ENCODE peak calls at places on chromosomes 6 and 20, in eight cellular contexts. Z is heart left ventricle, X is ascending aorta, O is hepatocyte, G is GM23338, S is endodermal cell, B is transverse colon, H is uterus. Y is an unnamed sample. For H3K4me1, the result is how much of the 10 kb centered on the place peaks cover.

GRCh38 chr20:63953764-63954429 is 2.3 kb downstream of the UCKL1 start:
- DNase-seq in O (no peak), H (no peak), B (no peak), Z (no peak), X (no peak), G (no peak), S (no peak), Y (no peak)

GRCh38 chr6:157571269-157571668 is 190.3 kb downstream of the ZDHHC14 start:
- DNase-seq in S (no peak), G (no peak), Z (no peak), B (no peak), H (no peak), X (no peak), O (no peak), Y (no peak)

GRCh38 chr6:102026649-102027048 is 633.1 kb downstream of the GRIK2 start:
- DNase-seq in O (no peak), G (no peak), H (no peak), X (no peak), Z (no peak), B (no peak), S (no peak), Y (no peak)

GRCh38 chr6:41453232-41453631 is 92.9 kb upstream of the FOXP4 start:
- DNase-seq in H (no peak), X (no peak), Z (no peak), S (no peak), O (no peak), G (no peak), B (no peak), Y (no peak)

GRCh38 chr6:35392111-35392702 is 49.8 kb downstream of the PPARD start:
- DNase-seq in O (peak), X (no peak), G (no peak), B (peak), H (peak), Z (no peak), S (no peak), Y (peak)

GRCh38 chr6:28896505-28897392 is 27.0 kb downstream of the TRIM27 start:
- DNase-seq in H (peak), S (peak), G (peak), B (peak), X (peak), O (peak), Z (peak), Y (peak)

GRCh38 chr6:106104941-106105340 is 18.8 kb downstream of the PRDM1 start:
- DNase-seq in X (no peak), Z (no peak), H (no peak), S (no peak), B (no peak), O (no peak), G (no peak), Y (no peak)

GRCh38 chr6:121959501-121959900 is 440.0 kb upstream of the HSF2 start:
- DNase-seq in H (no peak), B (no peak), G (no peak), O (no peak), X (no peak), Z (no peak), S (no peak), Y (no peak)

GRCh38 chr6:137652961-137653697 is 158.9 kb upstream of the OLIG3 start:
- DNase-seq in X (no peak), S (no peak), G (no peak), Z (no peak), O (no peak), H (no peak), B (no peak), Y (no peak)

GRCh38 chr6:45441811-45442453 is 64.2 kb upstream of the SUPT3H start:
- DNase-seq in H (no peak), Z (no peak), O (no peak), S (no peak), X (no peak), B (no peak), G (no peak), Y (no peak)

GRCh38 chr6:11367638-11368199 is 135.3 kb upstream of the NEDD9 start:
- DNase-seq in B (no peak), G (no peak), O (peak), S (peak), Z (no peak), H (no peak), X (no peak), Y (no peak)

GRCh38 chr6:148432405-148433195 is 90.0 kb downstream of the SASH1 start:
- DNase-seq in H (peak), X (no peak), Z (peak), S (no peak), B (no peak), G (no peak), O (no peak), Y (no peak)

GRCh38 chr6:34237722-34238506 is 1.2 kb downstream of the HMGA1 start:
- DNase-seq in O (peak), B (peak), S (peak), Z (no peak), G (peak), H (no peak), X (peak), Y (peak)

GRCh38 chr20:54456972-54457371 is 18.4 kb upstream of the DOK5 start:
- DNase-seq in X (no peak), Z (no peak), G (peak), S (no peak), O (no peak), B (no peak), H (no peak), Y (no peak)

GRCh38 chr6:151679941-151680340 is 127.5 kb upstream of the ESR1 start:
- DNase-seq in X (no peak), S (no peak), B (no peak), O (no peak), G (no peak), Z (no peak), H (no peak), Y (no peak)

GRCh38 chr20:17916365-17916996 is 52.1 kb downstream of the SNX5 start:
- DNase-seq in G (no peak), X (peak), Z (no peak), B (no peak), S (no peak), H (no peak), O (no peak), Y (no peak)

GRCh38 chr6:20687494-20687893 is 153.2 kb downstream of the CDKAL1 start:
- DNase-seq in H (no peak), Z (no peak), G (no peak), O (no peak), B (no peak), X (no peak), S (no peak), Y (no peak)

GRCh38 chr6:64249129-64249528 is 613.5 kb downstream of the PHF3 start:
- DNase-seq in X (no peak), G (no peak), O (no peak), Z (no peak), S (no peak), B (no peak), H (no peak), Y (no peak)

GRCh38 chr20:44114755-44115044 is 72.3 kb downstream of the JPH2 start:
- DNase-seq in X (peak), Z (no peak), B (no peak), S (no peak), O (no peak), H (no peak), G (no peak), Y (no peak)
- H3K4me1 ChIP-seq in X (under half), Z (under half), B (under half), S (under half), O (under half), H (under half), G (under half), Y (under half)

DNA sequence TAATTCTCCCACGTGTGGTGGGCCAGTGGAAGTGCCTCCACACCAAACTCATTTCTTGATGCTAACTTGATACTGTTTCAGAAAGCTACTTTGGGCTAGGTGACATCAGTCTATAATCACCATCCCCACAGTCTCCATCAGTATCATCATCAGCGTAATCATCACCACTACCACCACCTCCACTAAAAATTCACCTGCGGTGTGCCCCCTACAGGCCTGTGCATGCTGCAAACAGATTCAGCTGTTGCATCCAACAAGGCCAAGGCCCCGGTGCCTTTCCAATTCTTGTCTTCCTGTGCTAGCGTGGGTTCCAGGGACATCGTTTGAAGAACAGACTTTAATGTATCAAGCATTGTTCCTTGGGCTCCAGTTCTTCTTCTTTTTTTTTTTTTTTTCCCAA is 201.3 kb upstream of the EXOC2 start:
- DNase-seq in S (peak), G (peak), H (no peak), Z (no peak), B (no peak), O (no peak), X (no peak), Y (no peak)
- TF ChIP-seq CTCF in S (peak), G (peak), H (no peak), Z (no peak), B (no peak), O (no peak), X (no peak), Y (no peak)

DNA sequence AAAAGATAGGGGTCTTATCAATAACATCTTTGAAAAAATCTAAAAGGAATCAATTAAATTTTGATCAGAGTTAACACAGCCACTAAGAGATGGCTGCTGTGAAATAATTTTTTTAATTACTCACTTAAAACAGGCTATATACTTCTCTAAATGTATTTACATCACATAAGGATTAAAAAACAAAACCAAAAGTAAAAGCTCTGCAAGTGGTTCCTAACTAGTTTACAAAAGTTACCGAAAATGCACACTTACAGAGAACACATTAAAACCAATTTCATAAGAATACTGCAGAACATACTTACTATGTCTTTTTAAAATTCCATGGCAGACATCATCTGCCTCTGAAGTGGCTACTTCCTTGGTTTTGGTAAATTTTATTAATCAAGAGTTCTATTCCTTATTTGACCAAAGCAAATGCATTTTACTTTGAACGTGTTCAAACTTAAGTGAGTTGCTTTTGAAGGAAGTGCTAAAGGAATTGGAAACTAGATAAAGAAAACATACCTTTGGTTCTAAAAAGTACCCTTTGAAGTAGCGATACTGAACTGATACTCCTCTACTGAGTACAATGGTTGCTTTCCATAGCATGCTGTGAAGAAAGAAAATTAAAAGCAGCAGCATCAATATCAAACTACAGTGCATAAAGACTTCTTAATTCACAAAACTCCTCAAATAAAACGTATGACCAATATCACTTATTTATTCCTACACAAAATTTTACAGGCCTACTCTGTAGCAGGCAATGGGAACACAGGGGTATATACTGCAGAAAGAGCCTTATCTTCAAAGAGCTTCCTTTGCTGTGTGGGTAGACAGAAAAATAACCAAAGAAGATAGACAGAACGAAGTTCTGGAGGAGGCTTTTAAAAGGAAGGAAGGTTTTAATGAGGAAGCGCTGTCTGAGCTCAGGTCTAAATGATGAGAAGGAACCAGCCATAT is 157.1 kb upstream of the SHLD1 start:
- DNase-seq in H (no peak), B (no peak), O (no peak), X (no peak), S (no peak), G (no peak), Z (no peak), Y (no peak)
- H3K4me3 ChIP-seq in H (no peak), B (no peak), O (no peak), X (no peak), S (no peak), G (no peak), Z (no peak), Y (no peak)

DNA sequence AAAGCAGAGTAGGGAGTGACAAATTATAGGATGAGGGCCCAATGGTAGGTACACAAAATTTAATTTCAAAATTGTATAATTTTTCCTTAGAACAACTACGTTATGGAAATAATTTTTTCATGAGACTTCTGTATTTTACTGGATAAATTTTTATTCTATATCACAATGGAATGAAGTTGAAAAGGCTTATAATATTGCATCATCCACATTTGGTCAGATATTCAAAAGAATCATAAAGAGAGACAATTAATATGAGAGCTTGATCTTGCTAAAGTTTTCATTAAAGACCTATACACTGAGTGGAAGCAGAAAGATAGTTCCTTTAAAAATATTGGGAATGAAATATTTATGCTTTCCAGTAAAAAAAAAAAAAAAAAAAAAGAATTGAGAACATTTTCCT is 242.8 kb downstream of the FARS2 start:
- DNase-seq in O (no peak), X (no peak), S (no peak), B (no peak), H (no peak), Z (no peak), G (no peak), Y (no peak)
- H3K4me1 ChIP-seq in O (under half), X (under half), S (under half), B (under half), H (under half), Z (under half), G (under half), Y (under half)

Y was measured in lower lobe of right lung.